ENCODE peak calls at places on chromosomes 12 and 14, in ten cellular contexts. S, H, U, G, K, I, J, X, N and C are unnamed samples. For H3K9me3, H3K27me3 and H3K36me3, the result is how much of the 10 kb centered on the place peaks cover.

GRCh38 chr14:103512701-103513611 is 9.7 kb downstream of the CKB start:
- DNase-seq in N (peak), U (no peak), I (peak), X (peak), G (no peak), S (peak), J (no peak), K (peak), H (no peak), C (peak)

GRCh38 chr12:104793280-104793679 is 164.8 kb downstream of the SLC41A2 start:
- DNase-seq in U (no peak), J (no peak), S (peak), I (no peak), H (no peak), N (no peak), G (no peak), K (no peak), X (peak), C (peak)

GRCh38 chr14:58944226-58944769 is 244.2 kb upstream of the DAAM1 start:
- DNase-seq in G (no peak), H (no peak), J (peak), K (no peak), X (no peak), S (no peak), I (no peak), N (no peak), U (no peak), C (no peak)

GRCh38 chr12:71746983-71747611 is 7.6 kb upstream of the RAB21 start:
- DNase-seq in J (peak), X (no peak), S (no peak), N (no peak), K (peak), G (peak), H (peak), I (peak), U (peak), C (no peak)

GRCh38 chr12:75155962-75156361 is 53.7 kb downstream of the KCNC2 start:
- DNase-seq in U (no peak), G (no peak), X (no peak), I (no peak), K (no peak), N (no peak), H (no peak), S (no peak), J (peak), C (no peak)

GRCh38 chr14:104895786-104896642 is 28.7 kb upstream of the PLD4 start:
- DNase-seq in X (peak), U (no peak), J (no peak), S (peak), H (no peak), N (peak), G (no peak), I (peak), K (peak), C (no peak)

GRCh38 chr14:29643415-29644206 is 284.0 kb downstream of the PRKD1 start:
- DNase-seq in G (peak), K (no peak), S (no peak), H (no peak), N (no peak), J (no peak), X (no peak), U (no peak), I (no peak), C (no peak)

GRCh38 chr12:39623919-39624318 is 4.3 kb upstream of the ABCD2 start:
- DNase-seq in K (no peak), X (no peak), G (peak), N (no peak), H (no peak), J (no peak), S (no peak), I (no peak), U (no peak), C (no peak)

GRCh38 chr12:23209793-23210192 is 584.8 kb downstream of the ETNK1 start:
- DNase-seq in U (no peak), N (no peak), I (no peak), J (no peak), H (no peak), K (no peak), X (no peak), S (no peak), G (no peak), C (no peak)

GRCh38 chr14:67410313-67410712 is 1.7 kb downstream of the PLEK2 start:
- DNase-seq in K (no peak), J (no peak), X (no peak), S (no peak), N (no peak), H (no peak), G (no peak), U (no peak), I (no peak), C (no peak)

GRCh38 chr12:40336573-40337199 is 111.9 kb downstream of the LRRK2 start:
- DNase-seq in K (no peak), U (no peak), J (peak), X (no peak), G (peak), S (no peak), H (peak), I (no peak), N (no peak), C (no peak)

GRCh38 chr12:112466011-112466422 is 47.3 kb downstream of the PTPN11 start:
- DNase-seq in U (no peak), N (no peak), H (no peak), J (no peak), I (no peak), K (no peak), G (no peak), X (no peak), S (no peak), C (no peak)

DNA sequence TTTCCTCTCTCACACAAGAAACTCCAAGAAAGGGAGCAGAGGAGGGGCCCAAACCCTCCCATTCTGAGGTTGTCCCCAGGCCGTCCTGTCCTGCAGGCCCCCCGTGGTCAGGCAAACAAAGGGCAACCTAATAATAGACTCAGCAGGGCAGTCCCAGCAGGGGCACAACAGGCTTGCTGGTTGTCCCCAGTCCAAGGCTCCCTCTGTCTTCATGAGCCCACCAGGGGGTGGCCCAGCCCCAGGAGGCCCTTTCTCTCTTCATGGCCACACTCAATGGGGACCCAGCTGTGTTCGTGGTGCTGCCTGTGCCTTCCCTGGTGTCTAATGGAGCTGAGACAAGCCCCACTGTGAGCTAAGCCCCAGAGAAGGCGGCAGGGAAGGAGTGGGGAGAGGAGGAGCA is 359.9 kb downstream of the ADGRD1 start:
- DNase-seq in H (no peak), K (no peak), U (no peak), S (no peak), N (no peak), G (no peak), I (no peak), X (no peak), J (no peak), C (no peak)
- H3K9me3 ChIP-seq in H (under half), K (under half), U (under half), S (under half), N (under half), G (under half), I (under half), X (under half), J (under half), C (under half)

DNA sequence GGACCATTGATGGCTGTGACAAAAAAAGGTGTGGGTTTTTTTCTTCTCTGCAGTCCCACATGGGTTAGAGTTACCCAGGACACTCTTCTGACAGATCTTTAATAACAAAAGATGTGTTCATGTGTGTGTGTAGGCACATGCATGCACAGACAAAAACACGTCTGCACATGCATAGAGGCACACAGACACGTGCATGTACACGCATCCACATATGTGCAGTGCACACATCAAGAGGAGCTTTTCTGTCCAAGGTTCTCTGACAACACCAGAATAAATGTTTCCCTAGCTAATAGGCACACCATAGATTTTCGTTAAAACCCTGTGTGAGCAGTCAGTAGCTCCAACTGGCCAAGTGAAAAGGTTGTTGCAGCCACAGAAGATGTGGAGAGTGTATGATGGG is 2.8 kb upstream of the MYL2 start:
- DNase-seq in I (no peak), K (no peak), G (no peak), X (no peak), S (no peak), N (no peak), U (no peak), J (no peak), H (no peak), C (no peak)
- H3K27me3 ChIP-seq in I (under half), K (under half), G (half or more), X (under half), S (under half), N (under half), U (under half), J (under half), H (under half), C (under half)

GRCh38 chr14:49792618-49793017 is 24.7 kb downstream of the KLHDC2 start:
- DNase-seq in S (no peak), X (no peak), U (no peak), G (no peak), N (no peak), J (no peak), K (no peak), I (no peak), H (no peak), C (no peak)
- H3K36me3 ChIP-seq in S (under half), X (under half), U (under half), G (under half), N (half or more), J (half or more), K (under half), I (half or more), H (under half), C (under half)

GRCh38 chr12:34626363-34627157 is 604.3 kb downstream of the ALG10 start:
- DNase-seq in X (no peak), U (no peak), I (no peak), J (no peak), K (no peak), H (no peak), N (no peak), S (no peak), G (no peak), C (no peak)
- H3K9me3 ChIP-seq in X (under half), U (under half), I (under half), J (under half), K (under half), H (under half), N (under half), S (under half), G (under half), C (under half)

DNA sequence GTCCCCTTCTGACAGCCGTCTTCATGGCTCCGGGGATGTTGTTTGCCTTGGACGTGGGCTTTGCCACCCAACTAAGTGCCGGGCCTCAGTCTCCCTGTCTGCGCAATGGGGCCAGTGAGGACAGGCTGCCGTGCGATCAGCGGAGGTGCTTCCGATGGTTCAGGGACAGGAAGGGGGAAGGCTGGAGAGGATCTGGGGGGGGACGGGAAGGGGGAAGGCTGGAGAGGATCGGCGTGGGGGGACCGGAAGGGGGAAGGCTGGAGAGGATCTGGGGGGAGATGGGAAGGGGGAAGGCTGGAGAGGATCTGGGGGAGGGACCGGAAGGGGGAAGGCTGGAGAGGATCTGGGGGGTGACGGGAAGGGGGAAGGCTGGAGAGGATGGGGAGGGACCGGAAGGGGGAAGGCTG is 3.4 kb downstream of the MMP17 start:
- DNase-seq in G (no peak), N (no peak), X (no peak), J (no peak), I (no peak), S (no peak), K (peak), U (no peak), H (no peak), C (no peak)
- H3K27me3 ChIP-seq in G (under half), N (half or more), X (under half), J (half or more), I (half or more), S (under half), K (under half), U (under half), H (under half), C (under half)